ENCODE peak calls at places on chromosomes 11 and 22, in eight cellular contexts. Y is neural progenitor cell, R is colonic mucosa, I is K562, E is neuronal stem cell, Z is MM.1S, G is kidney, S is IMR-90. U is an unnamed sample.

GRCh38 chr11:125348704-125349635 is 147.1 kb downstream of the FEZ1 start:
- DNase-seq in Y (peak; percentile 95), R (peak; percentile 48), I (peak; percentile 54), E (no peak), Z (peak; percentile 25), G (no peak), S (peak; percentile 19), U (peak; percentile 95)

GRCh38 chr11:12430912-12431311 is 53.5 kb downstream of the PARVA start:
- DNase-seq in Y (no peak), R (peak; percentile 83), I (no peak), E (no peak), Z (no peak), G (no peak), S (peak; percentile 91), U (no peak)

GRCh38 chr11:73439002-73439843 is 63.0 kb downstream of the RELT start:
- DNase-seq in Y (no peak), R (no peak), I (no peak), E (no peak), Z (no peak), G (no peak), S (peak; percentile 22), U (no peak)

GRCh38 chr22:47205081-47205491 is 442.6 kb downstream of the TBC1D22A start:
- DNase-seq in Y (no peak), R (peak; percentile 13), I (no peak), E (no peak), Z (no peak), G (peak; percentile 69), S (no peak), U (peak; percentile 10)

GRCh38 chr11:6468712-6469495 is 4.8 kb downstream of the TRIM3 start:
- DNase-seq in Y (peak; percentile 98), R (peak; percentile 91), I (peak; percentile 90), E (peak; percentile 88), Z (no peak), G (peak; percentile 96), S (peak; percentile 87), U (peak; percentile 98)

GRCh38 chr11:1260620-1261019 is 37.8 kb downstream of the MUC5B start:
- DNase-seq in Y (no peak), R (no peak), I (no peak), E (no peak), Z (no peak), G (peak; percentile 72), S (no peak), U (no peak)

GRCh38 chr11:10019906-10020682 is 273.9 kb downstream of the SBF2 start:
- DNase-seq in Y (no peak), R (peak; percentile 64), I (no peak), E (no peak), Z (no peak), G (no peak), S (no peak), U (no peak)

GRCh38 chr11:61390161-61390560 is 2.2 kb upstream of the TMEM216 start:
- DNase-seq in Y (no peak), R (no peak), I (no peak), E (no peak), Z (no peak), G (no peak), S (peak; percentile 24), U (no peak)

GRCh38 chr11:133835258-133836075 is 9.8 kb downstream of the SPATA19 start:
- DNase-seq in Y (peak; percentile 82), R (no peak), I (peak; percentile 46), E (peak; percentile 78), Z (no peak), G (no peak), S (peak; percentile 4), U (peak; percentile 89)

GRCh38 chr11:132627981-132628380 is 904.3 kb downstream of the OPCML start:
- DNase-seq in Y (no peak), R (no peak), I (no peak), E (no peak), Z (no peak), G (no peak), S (no peak), U (no peak)

GRCh38 chr22:41256254-41256897 is 15.6 kb upstream of the CHADL start:
- DNase-seq in Y (no peak), R (no peak), I (no peak), E (no peak), Z (no peak), G (no peak), S (peak; percentile 80), U (no peak)

GRCh38 chr22:31248138-31248745 is 36.1 kb downstream of the LIMK2 start:
- DNase-seq in Y (peak; percentile 92), R (peak; percentile 55), I (peak; percentile 76), E (peak; percentile 79), Z (peak; percentile 43), G (peak; percentile 91), S (peak; percentile 94), U (peak; percentile 95)

GRCh38 chr11:117144477-117145392 is 648 bp downstream of the PAFAH1B2 start:
- DNase-seq in Y (peak; percentile 78), R (peak; percentile 67), I (peak; percentile 75), E (peak; percentile 3), Z (peak; percentile 47), G (no peak), S (peak; percentile 86), U (peak; percentile 78)

GRCh38 chr11:65418431-65418680 is 4.2 kb upstream of the NEAT1 start:
- DNase-seq in Y (no peak), R (no peak), I (no peak), E (no peak), Z (peak; percentile 73), G (no peak), S (no peak), U (no peak)

GRCh38 chr11:65416341-65417185 is 6.0 kb upstream of the NEAT1 start:
- DNase-seq in Y (peak; percentile 91), R (peak; percentile 96), I (peak; percentile 93), E (peak; percentile 84), Z (peak; percentile 84), G (peak; percentile 96), S (peak; percentile 71), U (peak; percentile 98)

GRCh38 chr11:65417702-65418430 is 4.7 kb upstream of the NEAT1 start:
- DNase-seq in Y (no peak), R (no peak), I (peak; percentile 69), E (no peak), Z (no peak), G (peak; percentile 88), S (peak; percentile 28), U (no peak)

GRCh38 chr11:65415499-65416340 is 6.9 kb upstream of the NEAT1 start:
- DNase-seq in Y (peak; percentile 21), R (no peak), I (no peak), E (no peak), Z (no peak), G (peak; percentile 75), S (no peak), U (peak; percentile 54)

DNA sequence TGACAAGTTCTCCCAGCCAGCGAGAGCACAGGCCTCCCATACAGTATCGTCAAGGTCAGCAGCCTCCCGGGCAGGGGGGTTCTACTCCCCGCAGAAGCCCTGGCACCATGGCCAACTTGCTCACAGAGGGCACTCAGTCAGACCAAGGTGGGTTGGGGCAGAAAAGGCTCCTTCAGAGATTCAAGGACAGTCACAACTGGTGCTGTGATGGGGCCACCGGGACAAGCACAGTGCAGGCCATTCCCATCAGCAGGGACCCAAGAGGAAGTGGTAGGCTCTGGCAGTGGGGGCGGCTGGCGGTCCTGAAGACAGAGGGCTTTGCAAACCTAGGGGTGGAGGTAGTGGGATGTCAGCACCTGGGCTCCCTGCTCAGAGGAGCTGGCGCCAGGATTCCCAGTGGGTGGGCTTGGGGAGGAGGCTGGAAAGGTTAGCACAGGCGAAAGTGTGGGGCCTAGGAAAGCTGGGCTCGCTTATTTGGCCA is 5.3 kb upstream of the NEAT1 start:
- DNase-seq in Y (no peak), R (no peak), I (no peak), E (no peak), Z (no peak), G (peak; percentile 84), S (no peak), U (peak; percentile 81)
- H3K9ac ChIP-seq in Y (no peak overlapping the region), R (peak overlapping the region; percentile 100), I (peak overlapping the region; percentile 98), E (no peak overlapping the region), Z (peak overlapping the region; percentile 100), G (peak overlapping the region; percentile 93), S (peak overlapping the region; percentile 31), U (no peak overlapping the region)

GRCh38 chr11:63534076-63534475 is 2.5 kb upstream of the PLAAT4 start:
- DNase-seq in Y (no peak), R (no peak), I (no peak), E (no peak), Z (no peak), G (no peak), S (no peak), U (no peak)
- H3K4me1 ChIP-seq in Y (peaks cover 45% of the 10 kb centered on the region), R (peaks cover 10% of the 10 kb centered on the region), I (peaks cover 27% of the 10 kb centered on the region), E (peaks cover 12% of the 10 kb centered on the region), Z (peaks cover 29% of the 10 kb centered on the region), G (peaks cover 42% of the 10 kb centered on the region), S (peaks cover 11% of the 10 kb centered on the region), U (peaks cover 8% of the 10 kb centered on the region)

GRCh38 chr11:118930152-118930712 is 4.5 kb upstream of the BCL9L start:
- DNase-seq in Y (peak; percentile 86), R (peak; percentile 98), I (peak; percentile 90), E (no peak), Z (peak; percentile 95), G (peak; percentile 93), S (peak; percentile 63), U (peak; percentile 99)

GRCh38 chr11:118927554-118928107 is 1.9 kb upstream of the BCL9L start:
- DNase-seq in Y (no peak), R (no peak), I (no peak), E (no peak), Z (no peak), G (peak; percentile 10), S (no peak), U (no peak)

GRCh38 chr11:118929496-118930151 is 3.9 kb upstream of the BCL9L start:
- DNase-seq in Y (peak; percentile 94), R (peak; percentile 94), I (peak; percentile 73), E (peak; percentile 89), Z (peak; percentile 77), G (peak; percentile 97), S (peak; percentile 77), U (peak; percentile 97)

GRCh38 chr11:118928108-118928869 is 2.6 kb upstream of the BCL9L start:
- DNase-seq in Y (peak; percentile 93), R (peak; percentile 97), I (peak; percentile 94), E (peak; percentile 95), Z (peak; percentile 88), G (peak; percentile 96), S (peak; percentile 92), U (peak; percentile 98)

GRCh38 chr11:118928870-118929495 is 3.3 kb upstream of the BCL9L start:
- DNase-seq in Y (no peak), R (peak; percentile 65), I (peak; percentile 58), E (no peak), Z (peak; percentile 42), G (peak; percentile 93), S (peak; percentile 41), U (no peak)
- H3K9ac ChIP-seq in Y (no peak overlapping the region), R (peak overlapping the region; percentile 91), I (peak overlapping the region; percentile 28), E (peak overlapping the region; percentile 82), Z (peak overlapping the region; percentile 76), G (peak overlapping the region; percentile 52), S (peak overlapping the region; percentile 75), U (peak overlapping the region; percentile 54)

DNA sequence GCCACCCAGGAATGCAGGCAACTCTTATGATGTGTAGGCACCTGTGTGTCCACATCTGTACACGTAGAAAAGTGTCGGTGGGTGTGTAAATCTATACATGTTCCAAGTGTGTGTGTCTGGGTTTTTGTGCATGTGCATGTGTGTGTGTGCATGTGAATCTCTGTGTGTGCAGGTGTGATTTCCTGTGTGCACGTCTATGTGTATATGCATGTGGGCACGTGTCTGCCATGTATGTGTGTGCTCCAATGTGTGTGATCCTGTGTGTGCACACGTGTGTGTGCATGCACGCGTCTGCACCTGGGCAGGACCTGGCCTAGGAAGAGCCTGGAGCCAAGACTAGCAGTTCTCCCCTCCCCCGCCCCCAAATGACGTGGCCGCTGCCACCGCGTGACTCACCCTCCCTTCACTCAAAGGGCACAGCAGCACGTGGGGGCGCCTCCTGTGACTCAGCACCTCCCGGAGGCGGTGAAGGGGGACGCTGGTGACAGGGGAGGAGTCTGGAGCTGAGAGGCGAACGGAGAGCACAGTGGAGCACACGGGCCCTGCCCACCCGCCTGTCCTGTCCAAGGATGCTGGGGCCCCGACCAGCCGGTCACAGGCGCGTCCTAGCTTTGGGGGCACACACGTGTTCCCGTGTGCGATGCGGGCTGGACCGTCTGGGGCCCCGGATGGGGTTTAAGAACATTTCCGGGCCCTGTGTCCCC is 10.1 kb downstream of the PIM3 start:
- DNase-seq in Y (peak; percentile 79), R (peak; percentile 95), I (peak; percentile 96), E (peak; percentile 82), Z (peak; percentile 68), G (peak; percentile 99), S (peak; percentile 97), U (peak; percentile 94)
- H3K4me1 ChIP-seq in Y (peaks cover 14% of the 10 kb centered on the region), R (peaks cover 21% of the 10 kb centered on the region), I (peaks cover 83% of the 10 kb centered on the region), E (peaks cover 38% of the 10 kb centered on the region), Z (peaks cover 8% of the 10 kb centered on the region), G (peaks cover 53% of the 10 kb centered on the region), S (peaks cover 27% of the 10 kb centered on the region), U (no peaks in the 10 kb centered on the region)